ENCODE peak calls at places on chromosome 6, in ten cellular contexts. One of them, this sample, is unnamed.

GRCh38 chr6:3884007-3884745 is 35.0 kb downstream of the FAM50B start:
- DNase-seq in pancreas: no peak
- DNase-seq in esophagus squamous epithelium: no peak
- DNase-seq in astrocyte: peak; percentile 62
- DNase-seq in PC-9: peak; percentile 49
- DNase-seq in breast epithelium: no peak
- DNase-seq in psoas muscle: no peak
- DNase-seq in CD8-positive, alpha-beta T cell: no peak
- DNase-seq in SJSA1: no peak
- DNase-seq in CD8-positive, alpha-beta memory T cell: no peak
- DNase-seq in this sample: no peak

GRCh38 chr6:125153541-125154183 is at the start of gene TPD52L1:
- DNase-seq in CD8-positive, alpha-beta memory T cell: peak; percentile 20
- DNase-seq in psoas muscle: peak; percentile 95
- DNase-seq in PC-9: peak; percentile 84
- DNase-seq in SJSA1: peak; percentile 65
- DNase-seq in esophagus squamous epithelium: no peak
- DNase-seq in breast epithelium: peak; percentile 79
- DNase-seq in astrocyte: peak; percentile 62
- DNase-seq in pancreas: peak; percentile 89
- DNase-seq in CD8-positive, alpha-beta T cell: peak; percentile 39
- DNase-seq in this sample: peak; percentile 92

GRCh38 chr6:145214570-145214969 is 520.8 kb downstream of the EPM2A start:
- DNase-seq in esophagus squamous epithelium: no peak
- DNase-seq in psoas muscle: no peak
- DNase-seq in astrocyte: peak; percentile 6
- DNase-seq in SJSA1: no peak
- DNase-seq in PC-9: no peak
- DNase-seq in CD8-positive, alpha-beta T cell: no peak
- DNase-seq in pancreas: no peak
- DNase-seq in CD8-positive, alpha-beta memory T cell: peak; percentile 6
- DNase-seq in breast epithelium: no peak
- DNase-seq in this sample: no peak

GRCh38 chr6:140540743-140541142 is 1166.3 kb upstream of the CITED2 start:
- DNase-seq in esophagus squamous epithelium: no peak
- DNase-seq in pancreas: no peak
- DNase-seq in CD8-positive, alpha-beta memory T cell: no peak
- DNase-seq in CD8-positive, alpha-beta T cell: no peak
- DNase-seq in SJSA1: no peak
- DNase-seq in psoas muscle: no peak
- DNase-seq in breast epithelium: no peak
- DNase-seq in astrocyte: no peak
- DNase-seq in PC-9: no peak
- DNase-seq in this sample: no peak

GRCh38 chr6:17585766-17586502 is 14.2 kb upstream of the FAM8A1 start:
- DNase-seq in psoas muscle: no peak
- DNase-seq in PC-9: no peak
- DNase-seq in CD8-positive, alpha-beta memory T cell: no peak
- DNase-seq in SJSA1: no peak
- DNase-seq in CD8-positive, alpha-beta T cell: no peak
- DNase-seq in pancreas: no peak
- DNase-seq in breast epithelium: no peak
- DNase-seq in astrocyte: no peak
- DNase-seq in esophagus squamous epithelium: no peak
- DNase-seq in this sample: no peak

GRCh38 chr6:158799051-158799792 is 19.9 kb downstream of the EZR start:
- DNase-seq in CD8-positive, alpha-beta T cell: no peak
- DNase-seq in SJSA1: no peak
- DNase-seq in astrocyte: peak; percentile 64
- DNase-seq in CD8-positive, alpha-beta memory T cell: no peak
- DNase-seq in breast epithelium: no peak
- DNase-seq in psoas muscle: no peak
- DNase-seq in esophagus squamous epithelium: no peak
- DNase-seq in PC-9: no peak
- DNase-seq in pancreas: peak; percentile 95
- DNase-seq in this sample: no peak

GRCh38 chr6:96856822-96857221 is 19.5 kb upstream of the GPR63 start:
- DNase-seq in esophagus squamous epithelium: no peak
- DNase-seq in CD8-positive, alpha-beta T cell: no peak
- DNase-seq in breast epithelium: no peak
- DNase-seq in psoas muscle: no peak
- DNase-seq in CD8-positive, alpha-beta memory T cell: no peak
- DNase-seq in PC-9: no peak
- DNase-seq in pancreas: no peak
- DNase-seq in astrocyte: no peak
- DNase-seq in SJSA1: no peak
- DNase-seq in this sample: no peak

GRCh38 chr6:448296-449056 is 56.9 kb downstream of the IRF4 start:
- DNase-seq in CD8-positive, alpha-beta memory T cell: no peak
- DNase-seq in pancreas: no peak
- DNase-seq in astrocyte: no peak
- DNase-seq in esophagus squamous epithelium: no peak
- DNase-seq in PC-9: no peak
- DNase-seq in CD8-positive, alpha-beta T cell: no peak
- DNase-seq in SJSA1: no peak
- DNase-seq in psoas muscle: no peak
- DNase-seq in breast epithelium: no peak
- DNase-seq in this sample: peak; percentile 38

GRCh38 chr6:29755295-29755871 is 32.1 kb downstream of the HLA-F start:
- DNase-seq in psoas muscle: no peak
- DNase-seq in esophagus squamous epithelium: no peak
- DNase-seq in astrocyte: no peak
- DNase-seq in breast epithelium: no peak
- DNase-seq in SJSA1: no peak
- DNase-seq in pancreas: no peak
- DNase-seq in PC-9: no peak
- DNase-seq in CD8-positive, alpha-beta memory T cell: no peak
- DNase-seq in CD8-positive, alpha-beta T cell: no peak
- DNase-seq in this sample: no peak

GRCh38 chr6:7905416-7905815 is 5.2 kb downstream of the TXNDC5 start:
- DNase-seq in astrocyte: no peak
- DNase-seq in CD8-positive, alpha-beta T cell: no peak
- DNase-seq in breast epithelium: no peak
- DNase-seq in CD8-positive, alpha-beta memory T cell: no peak
- DNase-seq in SJSA1: no peak
- DNase-seq in pancreas: no peak
- DNase-seq in PC-9: no peak
- DNase-seq in esophagus squamous epithelium: no peak
- DNase-seq in psoas muscle: no peak
- DNase-seq in this sample: no peak

GRCh38 chr6:2054516-2055067 is 190.8 kb downstream of the GMDS start:
- DNase-seq in psoas muscle: no peak
- DNase-seq in esophagus squamous epithelium: no peak
- DNase-seq in CD8-positive, alpha-beta T cell: no peak
- DNase-seq in CD8-positive, alpha-beta memory T cell: no peak
- DNase-seq in astrocyte: no peak
- DNase-seq in pancreas: no peak
- DNase-seq in breast epithelium: no peak
- DNase-seq in SJSA1: no peak
- DNase-seq in PC-9: no peak
- DNase-seq in this sample: no peak

GRCh38 chr6:113120577-113121285 is 736.4 kb upstream of the MARCKS start:
- DNase-seq in CD8-positive, alpha-beta T cell: no peak
- DNase-seq in esophagus squamous epithelium: no peak
- DNase-seq in psoas muscle: no peak
- DNase-seq in SJSA1: peak; percentile 82
- DNase-seq in PC-9: peak; percentile 77
- DNase-seq in astrocyte: peak; percentile 100
- DNase-seq in breast epithelium: no peak
- DNase-seq in pancreas: no peak
- DNase-seq in CD8-positive, alpha-beta memory T cell: no peak
- DNase-seq in this sample: no peak

GRCh38 chr6:1063671-1064355 is 248.1 kb upstream of the FOXQ1 start:
- DNase-seq in SJSA1: no peak
- DNase-seq in pancreas: no peak
- DNase-seq in esophagus squamous epithelium: no peak
- DNase-seq in CD8-positive, alpha-beta T cell: no peak
- DNase-seq in breast epithelium: no peak
- DNase-seq in astrocyte: no peak
- DNase-seq in PC-9: no peak
- DNase-seq in psoas muscle: no peak
- DNase-seq in CD8-positive, alpha-beta memory T cell: no peak
- DNase-seq in this sample: no peak

GRCh38 chr6:128567029-128567428 is 46.6 kb upstream of the PTPRK start:
- DNase-seq in CD8-positive, alpha-beta T cell: no peak
- DNase-seq in breast epithelium: no peak
- DNase-seq in esophagus squamous epithelium: no peak
- DNase-seq in SJSA1: no peak
- DNase-seq in psoas muscle: no peak
- DNase-seq in astrocyte: no peak
- DNase-seq in PC-9: no peak
- DNase-seq in CD8-positive, alpha-beta memory T cell: no peak
- DNase-seq in pancreas: no peak
- DNase-seq in this sample: no peak

GRCh38 chr6:128569737-128570438 is 49.5 kb upstream of the PTPRK start:
- DNase-seq in PC-9: peak; percentile 74
- DNase-seq in esophagus squamous epithelium: no peak
- DNase-seq in breast epithelium: no peak
- DNase-seq in psoas muscle: no peak
- DNase-seq in astrocyte: peak; percentile 88
- DNase-seq in CD8-positive, alpha-beta memory T cell: no peak
- DNase-seq in pancreas: no peak
- DNase-seq in SJSA1: peak; percentile 87
- DNase-seq in CD8-positive, alpha-beta T cell: no peak
- DNase-seq in this sample: no peak

GRCh38 chr6:128573036-128573435 is 52.6 kb upstream of the PTPRK start:
- DNase-seq in CD8-positive, alpha-beta T cell: no peak
- DNase-seq in breast epithelium: no peak
- DNase-seq in esophagus squamous epithelium: no peak
- DNase-seq in pancreas: no peak
- DNase-seq in CD8-positive, alpha-beta memory T cell: no peak
- DNase-seq in PC-9: peak; percentile 5
- DNase-seq in psoas muscle: no peak
- DNase-seq in SJSA1: no peak
- DNase-seq in astrocyte: no peak
- DNase-seq in this sample: no peak

GRCh38 chr6:128572286-128572685 is 51.9 kb upstream of the PTPRK start:
- DNase-seq in PC-9: no peak
- DNase-seq in pancreas: no peak
- DNase-seq in SJSA1: no peak
- DNase-seq in psoas muscle: no peak
- DNase-seq in esophagus squamous epithelium: no peak
- DNase-seq in CD8-positive, alpha-beta T cell: no peak
- DNase-seq in astrocyte: no peak
- DNase-seq in breast epithelium: no peak
- DNase-seq in CD8-positive, alpha-beta memory T cell: no peak
- DNase-seq in this sample: no peak

GRCh38 chr6:128570439-128571063 is 50.2 kb upstream of the PTPRK start:
- DNase-seq in CD8-positive, alpha-beta T cell: no peak
- DNase-seq in psoas muscle: no peak
- DNase-seq in esophagus squamous epithelium: no peak
- DNase-seq in astrocyte: peak; percentile 39
- DNase-seq in CD8-positive, alpha-beta memory T cell: no peak
- DNase-seq in breast epithelium: no peak
- DNase-seq in SJSA1: no peak
- DNase-seq in PC-9: peak; percentile 53
- DNase-seq in pancreas: no peak
- DNase-seq in this sample: no peak
- H3K27ac ChIP-seq in CD8-positive, alpha-beta T cell: no peak overlapping the region
- H3K27ac ChIP-seq in psoas muscle: no peak overlapping the region
- H3K27ac ChIP-seq in esophagus squamous epithelium: peak overlapping the region; percentile 76
- H3K27ac ChIP-seq in astrocyte: peak overlapping the region; percentile 52
- H3K27ac ChIP-seq in CD8-positive, alpha-beta memory T cell: no peak overlapping the region
- H3K27ac ChIP-seq in breast epithelium: peak overlapping the region; percentile 81
- H3K27ac ChIP-seq in SJSA1: no peak overlapping the region
- H3K27ac ChIP-seq in PC-9: peak overlapping the region; percentile 93
- H3K27ac ChIP-seq in pancreas: no peak overlapping the region
- H3K27ac ChIP-seq in this sample: no peak overlapping the region

GRCh38 chr6:170553686-170554085 is 483 bp upstream of the TBP start:
- DNase-seq in breast epithelium: no peak
- DNase-seq in PC-9: no peak
- DNase-seq in CD8-positive, alpha-beta memory T cell: no peak
- DNase-seq in pancreas: peak; percentile 12
- DNase-seq in esophagus squamous epithelium: no peak
- DNase-seq in SJSA1: no peak
- DNase-seq in astrocyte: peak; percentile 39
- DNase-seq in CD8-positive, alpha-beta T cell: no peak
- DNase-seq in psoas muscle: no peak
- DNase-seq in this sample: peak; percentile 23

GRCh38 chr6:170554888-170555137 is 644 bp downstream of the TBP start:
- DNase-seq in pancreas: no peak
- DNase-seq in PC-9: no peak
- DNase-seq in breast epithelium: no peak
- DNase-seq in psoas muscle: no peak
- DNase-seq in CD8-positive, alpha-beta memory T cell: no peak
- DNase-seq in SJSA1: no peak
- DNase-seq in CD8-positive, alpha-beta T cell: no peak
- DNase-seq in esophagus squamous epithelium: no peak
- DNase-seq in astrocyte: no peak
- DNase-seq in this sample: no peak

GRCh38 chr6:170554086-170554887 is at the start of gene TBP:
- DNase-seq in SJSA1: peak; percentile 97
- DNase-seq in CD8-positive, alpha-beta memory T cell: peak; percentile 97
- DNase-seq in esophagus squamous epithelium: peak; percentile 93
- DNase-seq in psoas muscle: peak; percentile 99
- DNase-seq in pancreas: peak; percentile 98
- DNase-seq in breast epithelium: peak; percentile 98
- DNase-seq in CD8-positive, alpha-beta T cell: peak; percentile 93
- DNase-seq in astrocyte: peak; percentile 99
- DNase-seq in PC-9: peak; percentile 88
- DNase-seq in this sample: peak; percentile 98

GRCh38 chr6:170552765-170553685 is at the start of gene PSMB1:
- DNase-seq in pancreas: peak; percentile 91
- DNase-seq in CD8-positive, alpha-beta T cell: peak; percentile 70
- DNase-seq in PC-9: peak; percentile 76
- DNase-seq in psoas muscle: peak; percentile 97
- DNase-seq in CD8-positive, alpha-beta memory T cell: peak; percentile 73
- DNase-seq in breast epithelium: peak; percentile 90
- DNase-seq in astrocyte: peak; percentile 92
- DNase-seq in SJSA1: peak; percentile 95
- DNase-seq in esophagus squamous epithelium: peak; percentile 69
- DNase-seq in this sample: peak; percentile 97

GRCh38 chr6:170555305-170555704 is 1.1 kb downstream of the TBP start:
- DNase-seq in esophagus squamous epithelium: no peak
- DNase-seq in PC-9: no peak
- DNase-seq in CD8-positive, alpha-beta memory T cell: no peak
- DNase-seq in pancreas: no peak
- DNase-seq in breast epithelium: no peak
- DNase-seq in astrocyte: no peak
- DNase-seq in CD8-positive, alpha-beta T cell: no peak
- DNase-seq in SJSA1: no peak
- DNase-seq in psoas muscle: no peak
- DNase-seq in this sample: no peak
- H3K4me3 ChIP-seq in esophagus squamous epithelium: peak overlapping the region; percentile 91
- H3K4me3 ChIP-seq in PC-9: peak overlapping the region; percentile 93
- H3K4me3 ChIP-seq in CD8-positive, alpha-beta memory T cell: peak overlapping the region; percentile 78
- H3K4me3 ChIP-seq in pancreas: peak overlapping the region; percentile 77
- H3K4me3 ChIP-seq in breast epithelium: peak overlapping the region; percentile 98
- H3K4me3 ChIP-seq in astrocyte: peak overlapping the region; percentile 91
- H3K4me3 ChIP-seq in CD8-positive, alpha-beta T cell: peak overlapping the region; percentile 61
- H3K4me3 ChIP-seq in SJSA1: peak overlapping the region; percentile 81
- H3K4me3 ChIP-seq in psoas muscle: peak overlapping the region; percentile 74
- H3K4me3 ChIP-seq in this sample: peak overlapping the region; percentile 96

GRCh38 chr6:133804263-133804662 is 84.7 kb upstream of the TCF21 start:
- DNase-seq in breast epithelium: no peak
- DNase-seq in esophagus squamous epithelium: no peak
- DNase-seq in pancreas: no peak
- DNase-seq in psoas muscle: no peak
- DNase-seq in CD8-positive, alpha-beta memory T cell: no peak
- DNase-seq in SJSA1: no peak
- DNase-seq in PC-9: no peak
- DNase-seq in CD8-positive, alpha-beta T cell: no peak
- DNase-seq in astrocyte: peak; percentile 52
- DNase-seq in this sample: no peak
- H3K27ac ChIP-seq in breast epithelium: no peak overlapping the region
- H3K27ac ChIP-seq in esophagus squamous epithelium: no peak overlapping the region
- H3K27ac ChIP-seq in pancreas: no peak overlapping the region
- H3K27ac ChIP-seq in psoas muscle: no peak overlapping the region
- H3K27ac ChIP-seq in CD8-positive, alpha-beta memory T cell: no peak overlapping the region
- H3K27ac ChIP-seq in SJSA1: no peak overlapping the region
- H3K27ac ChIP-seq in PC-9: no peak overlapping the region
- H3K27ac ChIP-seq in CD8-positive, alpha-beta T cell: no peak overlapping the region
- H3K27ac ChIP-seq in astrocyte: no peak overlapping the region
- H3K27ac ChIP-seq in this sample: no peak overlapping the region

GRCh38 chr6:169253745-169254238 is at the start of gene THBS2:
- DNase-seq in PC-9: no peak
- DNase-seq in psoas muscle: peak; percentile 64
- DNase-seq in CD8-positive, alpha-beta memory T cell: no peak
- DNase-seq in pancreas: no peak
- DNase-seq in CD8-positive, alpha-beta T cell: no peak
- DNase-seq in esophagus squamous epithelium: no peak
- DNase-seq in SJSA1: no peak
- DNase-seq in astrocyte: peak; percentile 96
- DNase-seq in breast epithelium: peak; percentile 45
- DNase-seq in this sample: peak; percentile 77
- H3K4me3 ChIP-seq in PC-9: no peak within 1 kb of the TSS
- H3K4me3 ChIP-seq in psoas muscle: peak within 1 kb of the TSS; percentile 23
- H3K4me3 ChIP-seq in CD8-positive, alpha-beta memory T cell: no peak within 1 kb of the TSS
- H3K4me3 ChIP-seq in pancreas: peak within 1 kb of the TSS; percentile 20
- H3K4me3 ChIP-seq in CD8-positive, alpha-beta T cell: peak within 1 kb of the TSS; percentile 29
- H3K4me3 ChIP-seq in esophagus squamous epithelium: peak within 1 kb of the TSS; percentile 62
- H3K4me3 ChIP-seq in SJSA1: no peak within 1 kb of the TSS
- H3K4me3 ChIP-seq in astrocyte: peak within 1 kb of the TSS; percentile 87
- H3K4me3 ChIP-seq in breast epithelium: peak within 1 kb of the TSS; percentile 46
- H3K4me3 ChIP-seq in this sample: peak within 1 kb of the TSS; percentile 57